ENCODE peak calls at places on chromosomes 3 and 15, in five cellular contexts. B is endodermal cell, R is mammary epithelial cell, H is substantia nigra, S is transverse colon. W is an unnamed sample.

GRCh38 chr15:29784413-29784812 is 37.9 kb downstream of the TJP1 start:
- DNase-seq in B (no peak), S (no peak), R (no peak), H (no peak), W (no peak)

GRCh38 chr3:2657408-2657807 is 452.8 kb downstream of the IL5RA start:
- DNase-seq in H (no peak), R (no peak), B (no peak), S (no peak), W (no peak)

GRCh38 chr15:41574158-41574557 is 15.1 kb downstream of the TYRO3 start:
- DNase-seq in R (no peak), B (peak), H (no peak), S (no peak), W (no peak)

GRCh38 chr3:177613901-177614300 is 416.6 kb upstream of the TBL1XR1 start:
- DNase-seq in R (no peak), B (no peak), S (no peak), H (no peak), W (no peak)

GRCh38 chr3:101667331-101667730 is 9.6 kb downstream of the ZBTB11 start:
- DNase-seq in S (no peak), B (no peak), H (no peak), R (no peak), W (no peak)

GRCh38 chr3:58858126-58858525 is 191.6 kb upstream of the FAM3D start:
- DNase-seq in S (no peak), B (no peak), H (no peak), R (no peak), W (no peak)

GRCh38 chr3:194262345-194263305 is 88.5 kb downstream of the CPN2 start:
- DNase-seq in B (peak), H (no peak), S (no peak), R (no peak), W (no peak)

GRCh38 chr3:172678068-172678467 is 32.8 kb downstream of the NCEH1 start:
- DNase-seq in R (no peak), B (no peak), S (no peak), H (no peak), W (no peak)

GRCh38 chr3:138300657-138301056 is 29.0 kb downstream of the NME9 start:
- DNase-seq in R (no peak), H (no peak), S (no peak), B (no peak), W (no peak)

GRCh38 chr3:188558343-188559068 is 404.5 kb downstream of the LPP start:
- DNase-seq in S (no peak), R (no peak), B (no peak), H (no peak), W (no peak)

GRCh38 chr3:17394541-17395179 is 347.8 kb downstream of the TBC1D5 start:
- DNase-seq in B (no peak), S (no peak), H (no peak), R (no peak), W (no peak)

GRCh38 chr15:73378089-73378488 is 9.3 kb upstream of the HCN4 start:
- DNase-seq in S (no peak), R (no peak), H (no peak), B (no peak), W (no peak)

GRCh38 chr15:79206940-79207339 is 75.6 kb upstream of the ANKRD34C start:
- DNase-seq in R (no peak), B (no peak), S (no peak), H (no peak), W (no peak)

GRCh38 chr3:83514130-83514914 is 1444.5 kb upstream of the CADM2 start:
- DNase-seq in S (no peak), B (peak), H (no peak), R (peak), W (no peak)

GRCh38 chr15:71746719-71747118 is 63.6 kb upstream of the NR2E3 start:
- DNase-seq in B (no peak), H (no peak), S (peak), R (no peak), W (peak)

GRCh38 chr3:127286571-127287140 is 1.2 kb downstream of the PRR20G start:
- DNase-seq in S (no peak), R (peak), H (no peak), B (no peak), W (peak)

GRCh38 chr3:15295506-15295905 is 36.9 kb downstream of the SH3BP5 start:
- DNase-seq in R (no peak), B (no peak), S (no peak), H (no peak), W (no peak)

GRCh38 chr3:20066848-20067617 is 26.8 kb downstream of the KAT2B start:
- DNase-seq in H (no peak), R (peak), S (no peak), B (no peak), W (peak)

GRCh38 chr15:96893159-96893906 is 562.8 kb downstream of the NR2F2 start:
- DNase-seq in S (no peak), H (no peak), R (peak), B (peak), W (peak)

GRCh38 chr3:120147072-120147871 is 53.0 kb upstream of the GSK3B start:
- DNase-seq in B (peak), H (no peak), R (peak), S (peak), W (peak)

GRCh38 chr15:47194718-47195117 is 522.6 kb upstream of the SEMA6D start:
- DNase-seq in B (no peak), S (no peak), H (no peak), R (peak), W (no peak)

GRCh38 chr3:51676102-51676640 is 5.1 kb downstream of the TEX264 start:
- DNase-seq in S (no peak), H (no peak), B (no peak), R (no peak), W (no peak)
- H3K27ac ChIP-seq in S (no peak), H (no peak), B (no peak), R (peak), W (peak)

DNA sequence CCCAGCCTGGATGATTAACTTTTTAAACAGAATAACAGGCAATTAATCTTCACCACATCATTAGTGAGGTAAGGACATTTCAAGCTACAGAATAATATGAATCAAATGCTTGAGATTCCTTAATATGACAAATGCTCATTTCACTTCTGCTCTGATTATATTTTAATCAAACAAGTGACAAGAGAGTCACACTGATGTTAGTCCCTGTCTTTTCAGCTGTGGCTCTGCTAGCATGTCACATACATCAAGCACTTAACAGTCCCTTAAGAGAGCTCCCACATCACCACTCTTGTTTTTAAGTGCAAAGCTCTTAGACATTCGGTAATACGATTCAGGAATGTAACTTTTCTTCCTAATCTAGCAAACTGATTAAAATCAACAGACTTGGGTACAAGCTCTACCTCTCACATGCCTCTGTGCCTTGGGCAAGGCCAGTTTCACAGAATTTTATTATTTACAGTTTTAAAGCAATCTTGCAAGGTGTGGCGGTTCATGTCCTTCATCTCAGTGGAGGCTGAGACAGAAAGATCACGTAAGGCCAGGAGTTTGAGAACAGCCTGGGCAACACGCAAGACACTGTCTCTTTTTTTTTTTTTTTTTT is 78.2 kb downstream of the LDHAL6B start:
- DNase-seq in S (no peak), B (no peak), R (no peak), H (no peak), W (no peak)
- H3K27ac ChIP-seq in S (peak), B (no peak), R (peak), H (no peak), W (peak)

GRCh38 chr15:35690698-35691116 is 144.7 kb upstream of the DPH6 start:
- DNase-seq in B (no peak), S (no peak), H (no peak), R (peak), W (no peak)
- H3K27ac ChIP-seq in B (peak), S (peak), H (no peak), R (no peak), W (no peak)

GRCh38 chr3:46132565-46132964 is 75.5 kb downstream of the CCR1 start:
- DNase-seq in S (no peak), H (no peak), B (no peak), R (no peak), W (no peak)
- H3K27ac ChIP-seq in S (no peak), H (no peak), B (no peak), R (no peak), W (no peak)

GRCh38 chr3:98013428-98014349 is 21.4 kb downstream of the GABRR3 start:
- DNase-seq in H (no peak), B (no peak), S (no peak), R (peak), W (peak)
- H3K27ac ChIP-seq in H (no peak), B (no peak), S (peak), R (no peak), W (peak)

DNA sequence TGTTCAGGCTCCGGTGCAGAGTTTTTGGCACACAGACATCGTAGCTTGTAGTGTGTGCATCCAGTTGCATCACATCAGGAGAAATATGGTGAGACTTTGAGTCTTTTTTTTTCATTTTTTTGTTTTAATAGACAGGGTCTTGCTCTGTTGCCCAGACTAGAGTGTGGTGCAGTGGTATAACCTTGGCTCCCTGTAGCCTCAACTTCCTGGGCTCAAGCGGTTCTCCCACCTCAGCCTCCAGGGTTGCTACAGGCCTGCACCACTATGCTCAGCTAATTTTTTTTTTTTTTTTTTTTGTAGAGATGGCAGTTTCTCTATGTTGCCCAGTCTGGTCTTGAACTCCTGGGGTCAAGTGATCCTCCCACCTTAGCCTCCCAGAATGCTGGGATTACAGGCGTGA is 51.1 kb upstream of the TEX264 start:
- DNase-seq in H (no peak), S (no peak), B (no peak), R (no peak), W (no peak)
- H3K27ac ChIP-seq in H (no peak), S (peak), B (no peak), R (no peak), W (peak)

DNA sequence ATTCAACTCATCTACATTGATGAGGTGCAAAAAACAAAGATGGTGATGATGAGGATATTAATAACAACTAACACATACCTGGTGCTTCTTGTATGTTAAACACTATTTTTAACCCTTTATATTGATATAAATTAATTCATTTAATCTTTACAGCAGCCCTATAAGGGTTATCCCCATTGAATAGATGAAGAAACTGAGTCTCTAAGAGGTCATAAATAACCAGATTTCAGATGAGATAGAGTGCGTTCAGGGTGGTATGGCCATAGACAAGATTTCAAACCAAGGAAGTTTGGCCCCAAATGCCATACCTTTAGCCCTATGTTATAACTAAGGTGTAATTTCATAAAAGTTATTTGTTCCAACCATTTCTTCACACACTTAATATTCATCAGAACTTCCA is 82.6 kb downstream of the CMSS1 start:
- DNase-seq in B (no peak), R (no peak), S (no peak), H (no peak), W (no peak)
- H3K27ac ChIP-seq in B (no peak), R (peak), S (peak), H (no peak), W (peak)

GRCh38 chr15:62569460-62570404 is 404.6 kb upstream of the C2CD4B start:
- DNase-seq in R (peak), S (peak), H (no peak), B (no peak), W (no peak)

GRCh38 chr15:62570405-62570783 is 405.3 kb upstream of the C2CD4B start:
- DNase-seq in R (no peak), S (no peak), H (no peak), B (no peak), W (no peak)

GRCh38 chr15:62568702-62569101 is 403.6 kb upstream of the C2CD4B start:
- DNase-seq in B (no peak), R (no peak), S (no peak), H (no peak), W (no peak)

GRCh38 chr15:62572797-62573196 is 407.7 kb upstream of the C2CD4B start:
- DNase-seq in B (peak), H (no peak), S (no peak), R (no peak), W (no peak)

DNA sequence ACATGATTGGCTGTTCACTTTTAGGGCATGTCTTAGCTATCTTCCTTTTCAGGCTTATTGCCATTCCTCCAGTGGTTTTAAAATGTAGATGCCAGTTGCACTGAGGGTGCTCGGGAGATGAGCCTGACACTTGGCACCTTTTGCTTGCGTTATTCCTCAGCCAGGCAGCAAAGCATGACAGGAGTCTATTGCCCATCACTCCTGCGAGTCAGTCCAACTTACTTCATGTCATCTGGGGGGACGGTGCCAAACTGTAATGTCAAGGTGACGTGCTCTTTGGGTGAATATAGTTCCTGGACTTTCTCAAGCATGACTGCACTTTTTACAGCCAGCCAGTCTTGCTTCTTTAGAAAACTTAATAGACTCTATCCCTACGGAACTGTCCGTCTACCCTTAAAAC is 406.0 kb upstream of the C2CD4B start:
- DNase-seq in B (no peak), H (no peak), S (no peak), R (no peak), W (no peak)
- H3K27ac ChIP-seq in B (no peak), H (no peak), S (peak), R (no peak), W (no peak)

DNA sequence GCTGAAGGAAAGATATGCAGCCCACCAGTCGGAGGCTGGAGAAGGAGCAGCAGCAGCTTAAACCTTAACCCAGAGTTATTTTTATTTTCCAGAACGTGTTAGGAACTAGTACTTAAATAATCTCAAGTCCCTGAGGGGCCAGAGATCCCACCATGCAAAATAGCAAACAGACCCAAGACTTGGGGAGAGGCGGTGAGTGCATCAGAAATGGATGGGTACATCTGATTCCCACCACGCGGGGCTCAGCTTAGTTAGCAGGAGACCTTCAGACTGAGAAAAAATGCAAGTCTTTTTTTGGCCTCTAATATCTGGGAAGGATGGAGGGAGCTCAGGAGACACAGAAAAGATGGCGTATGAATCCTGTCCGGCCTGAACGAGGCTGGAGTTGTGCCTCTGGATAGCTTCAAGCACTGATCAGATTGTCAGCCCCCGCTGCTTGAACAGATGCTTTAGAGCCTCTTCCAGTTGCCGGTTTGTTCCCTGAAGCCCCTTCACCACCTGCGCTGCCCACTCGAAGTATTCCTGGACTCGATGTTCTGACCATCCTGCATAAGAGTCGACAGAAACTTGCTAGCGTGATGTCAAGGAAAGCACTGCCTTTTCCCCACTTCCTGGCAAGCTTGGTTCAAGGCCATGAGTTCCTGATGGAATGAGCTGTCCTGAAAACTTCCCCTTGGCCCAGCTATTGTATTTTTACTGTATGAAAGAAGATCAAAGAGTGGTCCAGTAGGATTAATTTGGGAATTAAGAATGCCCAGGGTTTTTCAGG is 1.3 kb downstream of the HDDC3 start:
- DNase-seq in S (no peak), H (no peak), B (no peak), R (peak), W (no peak)
- H3K27ac ChIP-seq in S (peak), H (peak), B (no peak), R (no peak), W (peak)

W was measured in epithelial cell of prostate.